ENCODE peak calls at places on chromosomes 11 and 22, in six cellular contexts. D is lower lobe of right lung; B is nephron progenitor cell; U is activated CD4-positive, alpha-beta T cell treated with anti-CD3 and anti-CD28 coated beads for 24 hours; A is activated naive CD4-positive, alpha-beta T cell treated with anti-CD3 and anti-CD28 coated beads, Interleukin-2, amount 50 U/mL, for 16 hours; H is stimulated activated CD8-positive, alpha-beta memory T cell treated with anti-CD3 and anti-CD28 coated beads, Interleukin-4, amount 100 ng/mL, for 48 hours. G is an unnamed sample.

GRCh38 chr11:45062974-45063635 is 83.3 kb upstream of the PRDM11 start:
- DNase-seq in D (no peak), B (no peak), U (no peak), A (no peak), H (no peak), G (no peak)

GRCh38 chr22:19590696-19591095 is 66.5 kb upstream of the CLDN5 start:
- DNase-seq in D (no peak), B (no peak), U (no peak), A (no peak), H (no peak), G (no peak)

GRCh38 chr11:13333456-13333957 is 55.9 kb downstream of the BMAL1 start:
- DNase-seq in D (no peak), B (no peak), U (no peak), A (no peak), H (no peak), G (no peak)

GRCh38 chr11:76672431-76673163 is 2.0 kb upstream of the LRRC32 start:
- DNase-seq in D (no peak), B (peak; percentile 38), U (no peak), A (no peak), H (peak; percentile 71), G (no peak)

GRCh38 chr11:19076744-19077589 is 16.4 kb upstream of the MRGPRX2 start:
- DNase-seq in D (peak; percentile 62), B (peak; percentile 80), U (peak; percentile 31), A (peak; percentile 55), H (peak; percentile 83), G (peak; percentile 86)

GRCh38 chr11:707817-708420 is 1.9 kb downstream of the EPS8L2 start:
- DNase-seq in D (peak; percentile 70), B (no peak), U (no peak), A (no peak), H (no peak), G (no peak)

GRCh38 chr11:111633756-111634362 is 31.6 kb downstream of the SIK2 start:
- DNase-seq in D (no peak), B (no peak), U (no peak), A (no peak), H (no peak), G (no peak)

GRCh38 chr11:100769165-100769564 is 82.1 kb downstream of the ARHGAP42 start:
- DNase-seq in D (no peak), B (no peak), U (no peak), A (no peak), H (no peak), G (no peak)

GRCh38 chr11:18836415-18836814 is 44.8 kb upstream of the PTPN5 start:
- DNase-seq in D (no peak), B (peak; percentile 42), U (no peak), A (no peak), H (no peak), G (no peak)

GRCh38 chr11:130888790-130889189 is 27.5 kb downstream of the SNX19 start:
- DNase-seq in D (no peak), B (no peak), U (no peak), A (no peak), H (no peak), G (no peak)

GRCh38 chr11:75270896-75271415 is 30.4 kb downstream of the TPBGL start:
- DNase-seq in D (no peak), B (no peak), U (no peak), A (no peak), H (no peak), G (no peak)

GRCh38 chr22:39940757-39941305 is 19.4 kb upstream of the TMA7B start:
- DNase-seq in D (no peak), B (no peak), U (no peak), A (no peak), H (peak; percentile 24), G (no peak)

GRCh38 chr11:34269031-34269430 is 88.8 kb downstream of the ABTB2 start:
- DNase-seq in D (no peak), B (no peak), U (no peak), A (no peak), H (no peak), G (no peak)

GRCh38 chr11:100459791-100460190 is 227.3 kb upstream of the ARHGAP42 start:
- DNase-seq in D (no peak), B (no peak), U (no peak), A (no peak), H (no peak), G (no peak)

GRCh38 chr11:118705111-118705741 is 25.8 kb upstream of the TREH start:
- DNase-seq in D (peak; percentile 63), B (no peak), U (no peak), A (no peak), H (peak; percentile 50), G (no peak)

GRCh38 chr11:62392944-62393628 is 25.7 kb upstream of the SCGB1A1 start:
- DNase-seq in D (no peak), B (no peak), U (no peak), A (no peak), H (no peak), G (no peak)

GRCh38 chr22:40193429-40194421 is 16.0 kb downstream of the TNRC6B start:
- DNase-seq in D (no peak), B (no peak), U (no peak), A (no peak), H (no peak), G (peak; percentile 44)